ENCODE peak calls at places on chromosomes 6 and 20, in five cellular contexts. J is transverse colon, R is prostate gland, G is stomach, K is HCT116. O is an unnamed sample.
A peak's percentile ranks its signal among the peaks of the same experiment; 100 is the strongest.

GRCh38 chr6:15299430-15300131 is 53.7 kb downstream of the JARID2 start:
- DNase-seq in R (no peak), J (peak; percentile 63), G (peak; percentile 31), K (no peak), O (peak; percentile 91)

GRCh38 chr20:43102394-43102793 is 87.3 kb downstream of the PTPRT start:
- DNase-seq in R (no peak), J (no peak), K (no peak), G (no peak), O (no peak)

GRCh38 chr6:5205035-5205469 is 55.7 kb downstream of the LYRM4 start:
- DNase-seq in K (no peak), R (no peak), J (no peak), G (no peak), O (no peak)

GRCh38 chr6:7561153-7561964 is 19.9 kb downstream of the DSP start:
- DNase-seq in J (peak; percentile 83), K (no peak), G (peak; percentile 90), R (peak; percentile 85), O (no peak)

GRCh38 chr20:32028647-32029372 is 18.6 kb downstream of the CCM2L start:
- DNase-seq in R (no peak), K (no peak), G (no peak), J (no peak), O (no peak)

GRCh38 chr6:52616271-52616670 is 39.4 kb upstream of the TRAM2 start:
- DNase-seq in K (no peak), R (no peak), J (no peak), G (no peak), O (no peak)

GRCh38 chr20:24743641-24744040 is 205.4 kb upstream of the CST7 start:
- DNase-seq in R (no peak), K (no peak), J (no peak), G (no peak), O (no peak)

GRCh38 chr20:57351042-57351783 is at the start of gene RAE1:
- DNase-seq in R (peak; percentile 86), G (peak; percentile 94), K (peak; percentile 89), J (peak; percentile 94), O (peak; percentile 96)

GRCh38 chr6:56875961-56876360 is 78.9 kb upstream of the BEND6 start:
- DNase-seq in R (no peak), J (peak; percentile 57), K (no peak), G (no peak), O (no peak)

GRCh38 chr6:17352302-17352701 is 41.1 kb upstream of the CAP2 start:
- DNase-seq in G (no peak), J (no peak), R (no peak), K (no peak), O (no peak)

GRCh38 chr6:6603317-6603716 is 14.8 kb downstream of the LY86 start:
- DNase-seq in K (no peak), J (no peak), G (no peak), R (no peak), O (no peak)

GRCh38 chr6:2770171-2770570 is 5.0 kb downstream of the WRNIP1 start:
- DNase-seq in G (no peak), R (no peak), J (no peak), K (no peak), O (peak; percentile 77)

GRCh38 chr6:155117266-155117665 is 122.2 kb downstream of the TIAM2 start:
- DNase-seq in G (no peak), K (no peak), J (no peak), R (no peak), O (no peak)

GRCh38 chr6:3531481-3531880 is 74.6 kb upstream of the SLC22A23 start:
- DNase-seq in R (no peak), J (no peak), G (no peak), K (no peak), O (no peak)

GRCh38 chr6:108163267-108163643 is 2.6 kb upstream of the NR2E1 start:
- DNase-seq in J (no peak), K (peak; percentile 12), R (no peak), G (no peak), O (no peak)

GRCh38 chr6:137876547-137876946 is 9.5 kb downstream of the TNFAIP3 start:
- DNase-seq in R (no peak), J (no peak), G (no peak), K (no peak), O (no peak)

GRCh38 chr20:53427951-53428350 is 165.7 kb downstream of the ZNF217 start:
- DNase-seq in J (no peak), K (no peak), R (no peak), G (no peak), O (no peak)

GRCh38 chr20:46983466-46983865 is 88.8 kb downstream of the EYA2 start:
- DNase-seq in G (no peak), R (no peak), J (no peak), K (no peak), O (no peak)

GRCh38 chr6:108820011-108820410 is 28.2 kb upstream of the ARMC2 start:
- DNase-seq in J (no peak), K (no peak), G (no peak), R (no peak), O (no peak)

GRCh38 chr6:132456700-132457143 is 55.4 kb upstream of the MOXD1 start:
- DNase-seq in G (peak; percentile 25), J (peak; percentile 20), K (no peak), R (no peak), O (no peak)

GRCh38 chr6:28160233-28160632 is 18.6 kb downstream of the ZKSCAN8 start:
- DNase-seq in K (no peak), J (no peak), G (no peak), R (no peak), O (no peak)

GRCh38 chr6:123806561-123806960 is 2.9 kb downstream of the NKAIN2 start:
- DNase-seq in G (no peak), R (no peak), J (no peak), K (no peak), O (no peak)

GRCh38 chr6:132011582-132011981 is 60.4 kb upstream of the CCN2 start:
- DNase-seq in J (no peak), G (no peak), R (no peak), K (no peak), O (no peak)

GRCh38 chr20:14919473-14920157 is 582.2 kb upstream of the FLRT3 start:
- DNase-seq in G (peak; percentile 53), R (peak; percentile 8), J (peak; percentile 19), K (peak; percentile 6), O (no peak)

GRCh38 chr20:62160876-62161275 is 17.3 kb downstream of the SS18L1 start:
- DNase-seq in R (no peak), J (no peak), K (no peak), G (no peak), O (no peak)

GRCh38 chr6:90146024-90146423 is 150.6 kb downstream of the BACH2 start:
- DNase-seq in J (no peak), K (no peak), R (no peak), G (no peak), O (no peak)
- TF ChIP-seq POLR2A in J (no peak), K (no peak), R (no peak), G (no peak), O (no peak)

GRCh38 chr6:84897874-84898635 is 133.7 kb upstream of the TBX18 start:
- DNase-seq in R (no peak), K (no peak), J (no peak), G (no peak), O (no peak)
- TF ChIP-seq POLR2AphosphoS5 in R (no peak), K (no peak), J (no peak), G (no peak), O (no peak)

DNA sequence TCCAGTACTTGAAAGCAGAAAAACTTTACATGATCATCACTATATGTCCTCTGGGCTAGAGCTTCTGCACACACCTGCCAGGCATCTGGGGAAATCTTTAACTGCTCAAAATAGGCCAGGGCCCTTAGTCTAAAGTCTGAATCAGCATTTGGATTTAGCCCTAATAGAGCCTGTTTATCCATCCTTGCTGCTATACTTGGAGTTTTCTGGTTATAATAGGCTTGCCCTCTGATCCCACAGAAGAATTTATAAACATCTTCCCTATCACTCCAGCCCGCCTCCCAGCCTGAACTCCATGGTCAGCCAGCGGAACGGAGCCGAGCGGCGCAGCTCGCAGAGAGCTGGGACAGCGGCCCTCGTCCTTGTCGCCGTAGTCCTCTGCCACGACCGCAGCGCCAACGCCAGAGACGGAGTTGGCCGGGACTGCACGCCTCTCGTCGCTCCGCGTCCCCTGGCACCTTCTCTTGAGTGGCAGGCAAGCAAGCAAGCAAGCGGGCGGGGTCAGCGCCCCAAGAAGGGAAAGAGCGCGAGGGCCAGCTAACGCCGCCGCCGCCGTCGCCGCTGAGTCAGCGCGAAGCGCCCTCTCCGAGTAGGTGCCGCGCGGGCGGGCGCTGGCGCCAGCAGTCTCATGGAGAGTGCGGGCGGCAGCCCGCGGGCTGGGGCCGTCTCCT is 25.4 kb upstream of the ASIP start:
- DNase-seq in G (peak; percentile 88), K (peak; percentile 64), J (peak; percentile 78), R (peak; percentile 81), O (peak; percentile 89)
- TF ChIP-seq CTCF in G (no peak), K (no peak), J (no peak), R (peak; percentile 33), O (no peak)

GRCh38 chr6:30213999-30214982 is 1.1 kb upstream of the TRIM26 start:
- DNase-seq in J (peak; percentile 91), G (peak; percentile 88), R (peak; percentile 77), K (no peak), O (peak; percentile 98)
- TF ChIP-seq POLR2A in J (peak; percentile 94), G (no peak), R (peak; percentile 72), K (peak; percentile 79), O (peak; percentile 78)

GRCh38 chr6:45421700-45422540 is 44.2 kb upstream of the SUPT3H start:
- DNase-seq in J (peak; percentile 66), K (no peak), R (peak; percentile 61), G (peak; percentile 57), O (peak; percentile 90)

GRCh38 chr6:45419574-45420082 is 41.9 kb upstream of the SUPT3H start:
- DNase-seq in G (peak; percentile 66), K (peak; percentile 65), J (peak; percentile 72), R (peak; percentile 76), O (peak; percentile 89)

GRCh38 chr6:45420909-45421699 is 43.4 kb upstream of the SUPT3H start:
- DNase-seq in K (no peak), R (no peak), J (no peak), G (no peak), O (no peak)

GRCh38 chr6:45422541-45423110 is 44.9 kb upstream of the SUPT3H start:
- DNase-seq in J (peak; percentile 47), R (peak; percentile 41), G (peak; percentile 36), K (no peak), O (peak; percentile 91)

DNA sequence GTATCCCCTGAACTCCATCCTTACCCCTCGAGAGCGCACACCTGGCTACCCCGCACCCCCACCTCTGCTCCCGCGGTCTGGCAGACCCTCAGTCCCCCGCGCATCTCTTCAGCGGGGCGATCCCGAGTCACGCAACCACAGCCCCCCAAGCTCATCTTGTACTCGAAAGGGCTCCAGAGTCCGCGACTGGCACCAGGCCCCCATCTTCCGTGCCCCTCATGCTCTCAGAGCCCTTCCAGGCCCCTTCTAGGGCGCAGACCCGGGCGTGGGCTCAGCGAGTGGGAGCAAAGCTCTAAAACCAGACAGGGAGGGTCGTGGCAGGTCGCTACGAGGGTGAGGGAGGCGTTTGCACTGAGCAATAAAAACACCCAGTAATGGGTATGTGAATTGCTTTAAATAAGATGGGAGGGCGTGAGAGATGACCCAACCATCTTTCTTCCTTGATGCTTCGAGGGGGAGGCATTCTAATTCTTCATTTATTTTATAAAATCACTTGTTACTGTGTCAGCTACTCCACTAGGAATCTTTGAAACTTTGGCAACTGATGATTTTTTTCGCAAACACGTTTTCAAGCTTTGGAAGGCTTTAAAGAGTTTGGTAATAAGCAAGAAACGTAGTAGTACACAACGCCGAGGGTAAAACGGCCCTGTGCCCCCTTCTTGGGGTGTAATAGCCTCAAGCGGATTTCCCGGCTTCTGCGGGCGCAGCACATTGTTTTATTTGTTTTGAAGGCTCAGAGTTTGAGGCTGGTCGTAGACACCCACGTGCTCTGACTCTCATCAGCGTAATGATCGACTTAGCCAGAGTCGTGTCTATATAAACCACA is 42.6 kb upstream of the SUPT3H start:
- DNase-seq in R (peak; percentile 7), J (peak; percentile 56), K (no peak), G (no peak), O (peak; percentile 77)
- TF ChIP-seq POLR2AphosphoS5 in R (no peak), J (peak; percentile 27), K (no peak), G (no peak), O (no peak)

GRCh38 chr6:148343383-148343782 is 745 bp downstream of the SASH1 start:
- DNase-seq in J (no peak), R (no peak), K (no peak), G (no peak), O (no peak)
- TF ChIP-seq CTCF in J (peak; percentile 32), R (no peak), K (no peak), G (no peak), O (no peak)

O was measured in spleen.